ENCODE peak calls at places on chromosomes 4 and X, in ten cellular contexts. J is activated CD4-positive, alpha-beta T cell treated with anti-CD3 and anti-CD28 coated beads, Interleukin-2, amount 10 ng/mL, durations not matched to agents 7 days and 5 days; T is hypothalamus; K is CD8-positive, alpha-beta memory T cell; Q is mucosa of descending colon; D is stimulated activated CD4-positive, alpha-beta T cell treated with anti-CD3 and anti-CD28 coated beads, Interleukin-12 subunit alpha, Interleukin-12 subunit beta, amount 100 ng/mL, for 24 hours; M is psoas muscle; E is MV-4-11; O is H1; B is endothelial cell of umbilical vein. C is an unnamed sample.

GRCh38 chr4:155759372-155760252 is 791 bp downstream of the GUCY1B1 start:
- DNase-seq in J (no peak), T (no peak), K (no peak), Q (peak), D (no peak), M (peak), E (no peak), O (no peak), B (peak), C (no peak)

GRCh38 chrX:74492720-74493201 is 71.5 kb downstream of the SLC16A2 start:
- DNase-seq in J (peak), T (no peak), K (no peak), Q (no peak), D (no peak), M (no peak), E (no peak), O (no peak), B (no peak), C (no peak)

GRCh38 chr4:39528056-39528465 is 822 bp upstream of the UGDH start:
- DNase-seq in J (no peak), T (no peak), K (no peak), Q (peak), D (peak), M (no peak), E (no peak), O (no peak), B (peak), C (no peak)

GRCh38 chr4:140296871-140297570 is 76.4 kb upstream of the SCOC start:
- DNase-seq in J (no peak), T (no peak), K (no peak), Q (no peak), D (no peak), M (no peak), E (no peak), O (no peak), B (no peak), C (no peak)

GRCh38 chrX:106811131-106811910 is 8.8 kb downstream of the TBC1D8B start:
- DNase-seq in J (no peak), T (no peak), K (no peak), Q (no peak), D (no peak), M (no peak), E (no peak), O (no peak), B (no peak), C (no peak)

GRCh38 chrX:70219938-70220764 is 14.3 kb upstream of the AWAT1 start:
- DNase-seq in J (no peak), T (no peak), K (no peak), Q (peak), D (no peak), M (no peak), E (no peak), O (no peak), B (peak), C (no peak)

GRCh38 chr4:105306158-105306781 is 159.6 kb downstream of the TET2 start:
- DNase-seq in J (peak), T (no peak), K (no peak), Q (no peak), D (peak), M (no peak), E (no peak), O (no peak), B (no peak), C (no peak)

GRCh38 chr4:122259849-122260248 is 107.7 kb downstream of the BLTP1 start:
- DNase-seq in J (no peak), T (no peak), K (no peak), Q (no peak), D (no peak), M (no peak), E (no peak), O (no peak), B (no peak), C (no peak)

GRCh38 chr4:921830-922331 is 10.2 kb downstream of the GAK start:
- DNase-seq in J (no peak), T (no peak), K (no peak), Q (peak), D (no peak), M (no peak), E (no peak), O (no peak), B (no peak), C (no peak)

GRCh38 chrX:55758033-55758432 is 40.5 kb downstream of the RRAGB start:
- DNase-seq in J (no peak), T (no peak), K (no peak), Q (no peak), D (no peak), M (no peak), E (no peak), O (no peak), B (peak), C (no peak)

GRCh38 chr4:39048291-39048690 is 13.7 kb upstream of the KLHL5 start:
- DNase-seq in J (peak), T (no peak), K (no peak), Q (no peak), D (no peak), M (no peak), E (peak), O (no peak), B (peak), C (no peak)

GRCh38 chr4:148730241-148730640 is 288.0 kb upstream of the NR3C2 start:
- DNase-seq in J (no peak), T (no peak), K (no peak), Q (no peak), D (no peak), M (no peak), E (no peak), O (no peak), B (no peak), C (no peak)

GRCh38 chr4:52780627-52781354 is 29.6 kb upstream of the ERVMER34-1 start:
- DNase-seq in J (no peak), T (no peak), K (no peak), Q (no peak), D (no peak), M (no peak), E (no peak), O (no peak), B (no peak), C (no peak)

GRCh38 chr4:173489514-173489913 is 40.5 kb downstream of the HAND2 start:
- DNase-seq in J (no peak), T (no peak), K (no peak), Q (no peak), D (no peak), M (no peak), E (no peak), O (no peak), B (no peak), C (no peak)

GRCh38 chr4:184972996-184973395 is 45.3 kb upstream of the HELT start:
- DNase-seq in J (no peak), T (no peak), K (no peak), Q (no peak), D (no peak), M (no peak), E (no peak), O (no peak), B (no peak), C (no peak)

GRCh38 chr4:88144866-88145300 is 13.6 kb downstream of the ABCG2 start:
- DNase-seq in J (no peak), T (no peak), K (no peak), Q (no peak), D (no peak), M (no peak), E (no peak), O (no peak), B (no peak), C (no peak)

GRCh38 chr4:90209922-90210321 is 82.7 kb downstream of the CCSER1 start:
- DNase-seq in J (no peak), T (no peak), K (no peak), Q (no peak), D (no peak), M (no peak), E (no peak), O (no peak), B (peak), C (no peak)

GRCh38 chr4:73692701-73693100 is 47.7 kb upstream of the CXCL8 start:
- DNase-seq in J (no peak), T (no peak), K (no peak), Q (no peak), D (no peak), M (no peak), E (no peak), O (no peak), B (no peak), C (no peak)

GRCh38 chr4:80610845-80611244 is 275.3 kb downstream of the CFAP299 start:
- DNase-seq in J (no peak), T (no peak), K (no peak), Q (no peak), D (no peak), M (no peak), E (no peak), O (no peak), B (no peak), C (no peak)

GRCh38 chrX:32281853-32282252 is 929.5 kb downstream of the DMD start:
- DNase-seq in J (no peak), T (no peak), K (no peak), Q (no peak), D (no peak), M (no peak), E (no peak), O (no peak), B (no peak), C (no peak)

GRCh38 chr4:20684852-20685763 is 15.2 kb upstream of the PACRGL start:
- DNase-seq in J (no peak), T (no peak), K (no peak), Q (no peak), D (no peak), M (no peak), E (peak), O (no peak), B (peak), C (no peak)

GRCh38 chr4:158051401-158052235 is 121.2 kb downstream of the GASK1B start:
- DNase-seq in J (no peak), T (no peak), K (no peak), Q (no peak), D (no peak), M (peak), E (no peak), O (no peak), B (no peak), C (no peak)

GRCh38 chr4:113077611-113078010 is 28.2 kb downstream of the ANK2 start:
- DNase-seq in J (no peak), T (no peak), K (no peak), Q (no peak), D (no peak), M (no peak), E (no peak), O (no peak), B (no peak), C (no peak)

GRCh38 chr4:10584042-10584441 is 100.5 kb downstream of the CLNK start:
- DNase-seq in J (no peak), T (no peak), K (no peak), Q (no peak), D (no peak), M (no peak), E (peak), O (no peak), B (peak), C (no peak)

GRCh38 chr4:7691992-7692391 is 247.7 kb downstream of the AFAP1 start:
- DNase-seq in J (no peak), T (no peak), K (no peak), Q (peak), D (no peak), M (peak), E (no peak), O (no peak), B (no peak), C (no peak)

GRCh38 chr4:4857001-4857808 is 2.3 kb upstream of the MSX1 start:
- DNase-seq in J (no peak), T (no peak), K (no peak), Q (no peak), D (no peak), M (peak), E (peak), O (no peak), B (no peak), C (no peak)

GRCh38 chr4:127304356-127304755 is 328.4 kb upstream of the INTU start:
- DNase-seq in J (no peak), T (no peak), K (no peak), Q (no peak), D (no peak), M (no peak), E (no peak), O (no peak), B (no peak), C (no peak)

GRCh38 chr4:18593297-18594002 is 571.9 kb upstream of the LCORL start:
- DNase-seq in J (peak), T (no peak), K (peak), Q (no peak), D (peak), M (no peak), E (peak), O (peak), B (peak), C (peak)

GRCh38 chr4:1767770-1768366 is 25.2 kb upstream of the FGFR3 start:
- DNase-seq in J (no peak), T (no peak), K (no peak), Q (no peak), D (no peak), M (no peak), E (no peak), O (peak), B (peak), C (no peak)

GRCh38 chrX:21528076-21528475 is 130.1 kb downstream of the KLHL34 start:
- DNase-seq in J (no peak), T (no peak), K (no peak), Q (no peak), D (no peak), M (no peak), E (no peak), O (no peak), B (peak), C (no peak)

GRCh38 chrX:120380699-120381098 is 18.8 kb downstream of the ATP1B4 start:
- DNase-seq in J (peak), T (no peak), K (no peak), Q (no peak), D (no peak), M (no peak), E (no peak), O (no peak), B (peak), C (peak)

GRCh38 chrX:97168646-97169045 is 284.9 kb downstream of the RPA4 start:
- DNase-seq in J (no peak), T (no peak), K (no peak), Q (no peak), D (no peak), M (no peak), E (peak), O (no peak), B (no peak), C (no peak)

GRCh38 chr4:54959656-54960055 is 165.7 kb downstream of the KDR start:
- DNase-seq in J (no peak), T (no peak), K (no peak), Q (no peak), D (no peak), M (no peak), E (no peak), O (no peak), B (no peak), C (no peak)

GRCh38 chr4:9880411-9881197 is 99.2 kb downstream of the DRD5 start:
- DNase-seq in J (no peak), T (no peak), K (no peak), Q (no peak), D (no peak), M (no peak), E (no peak), O (no peak), B (no peak), C (no peak)

GRCh38 chr4:103052779-103053178 is 23.8 kb downstream of the SLC9B2 start:
- DNase-seq in J (no peak), T (no peak), K (no peak), Q (no peak), D (no peak), M (no peak), E (no peak), O (no peak), B (no peak), C (no peak)

C was measured in iPS DF 19.7.